ENCODE peak calls at places on chromosome 12, in nine cellular contexts. U is left ventricle myocardium inferior; K is lower lobe of right lung; G is IMR-90; S is CD8-positive, alpha-beta memory T cell; I is cardiac muscle cell; R is colonic mucosa; D is fibroblast of lung; T is tibial nerve. P is an unnamed sample. For H3K27me3 and H3K4me1, the result is how much of the 10 kb centered on the place peaks cover.

GRCh38 chr12:106903241-106903950 is 52.3 kb upstream of the TMEM263 start:
- DNase-seq in U (peak), K (peak), G (peak), S (peak), I (peak), R (peak), D (peak), T (peak), P (peak)

GRCh38 chr12:128316981-128317526 is 50.1 kb downstream of the TMEM132C start:
- DNase-seq in U (no peak), K (no peak), G (no peak), S (no peak), I (peak), R (no peak), D (no peak), T (no peak), P (no peak)

GRCh38 chr12:123617580-123617979 is 15.7 kb downstream of the DDX55 start:
- DNase-seq in U (no peak), K (no peak), G (no peak), S (no peak), I (no peak), R (no peak), D (no peak), T (no peak), P (no peak)

GRCh38 chr12:121982950-121983349 is 38.7 kb upstream of the BCL7A start:
- DNase-seq in U (no peak), K (no peak), G (no peak), S (no peak), I (no peak), R (no peak), D (no peak), T (no peak), P (no peak)

GRCh38 chr12:32568241-32568640 is 110.9 kb upstream of the DNM1L start:
- DNase-seq in U (no peak), K (no peak), G (peak), S (no peak), I (peak), R (no peak), D (peak), T (no peak), P (no peak)

GRCh38 chr12:68673788-68674187 is 13.0 kb upstream of the NUP107 start:
- DNase-seq in U (no peak), K (no peak), G (no peak), S (no peak), I (no peak), R (no peak), D (no peak), T (no peak), P (no peak)

GRCh38 chr12:69069479-69069878 is 136.5 kb upstream of the CPM start:
- DNase-seq in U (no peak), K (no peak), G (no peak), S (no peak), I (no peak), R (no peak), D (no peak), T (no peak), P (no peak)

GRCh38 chr12:49019435-49020317 is 1.1 kb upstream of the PRKAG1 start:
- DNase-seq in U (no peak), K (no peak), G (peak), S (peak), I (peak), R (no peak), D (peak), T (peak), P (peak)

GRCh38 chr12:123660328-123660727 is 10.6 kb upstream of the TCTN2 start:
- DNase-seq in U (no peak), K (no peak), G (peak), S (no peak), I (peak), R (no peak), D (peak), T (no peak), P (no peak)

GRCh38 chr12:80701388-80701787 is 6.0 kb upstream of the MYF6 start:
- DNase-seq in U (no peak), K (no peak), G (peak), S (no peak), I (no peak), R (no peak), D (peak), T (no peak), P (no peak)

GRCh38 chr12:132354982-132355680 is 25.7 kb upstream of the GALNT9 start:
- DNase-seq in U (no peak), K (peak), G (no peak), S (no peak), I (no peak), R (no peak), D (no peak), T (no peak), P (no peak)

GRCh38 chr12:115444336-115444735 is 760.4 kb upstream of the TBX3 start:
- DNase-seq in U (no peak), K (no peak), G (no peak), S (no peak), I (no peak), R (no peak), D (no peak), T (no peak), P (no peak)

GRCh38 chr12:109539508-109539907 is 33.8 kb downstream of the MMAB start:
- DNase-seq in U (no peak), K (no peak), G (peak), S (no peak), I (peak), R (no peak), D (peak), T (no peak), P (no peak)

GRCh38 chr12:6200266-6201198 is at the start of gene CD9:
- DNase-seq in U (peak), K (peak), G (no peak), S (no peak), I (no peak), R (peak), D (no peak), T (no peak), P (peak)

GRCh38 chr12:79690606-79691298 is at the start of gene PAWR:
- DNase-seq in U (peak), K (peak), G (peak), S (no peak), I (peak), R (peak), D (peak), T (peak), P (peak)

GRCh38 chr12:92338671-92339070 is 193.0 kb upstream of the BTG1 start:
- DNase-seq in U (no peak), K (no peak), G (no peak), S (no peak), I (peak), R (no peak), D (no peak), T (no peak), P (no peak)

GRCh38 chr12:130838284-130838950 is 633 bp downstream of the STX2 start:
- DNase-seq in U (no peak), K (peak), G (no peak), S (peak), I (peak), R (peak), D (no peak), T (no peak), P (peak)

GRCh38 chr12:124837249-124837897 is 26.3 kb downstream of the SCARB1 start:
- DNase-seq in U (no peak), K (no peak), G (no peak), S (no peak), I (no peak), R (no peak), D (no peak), T (no peak), P (no peak)

GRCh38 chr12:129901256-129901655 is 2.6 kb downstream of the TMEM132D start:
- DNase-seq in U (no peak), K (no peak), G (no peak), S (no peak), I (no peak), R (no peak), D (no peak), T (no peak), P (no peak)

GRCh38 chr12:30973171-30973570 is 46.6 kb downstream of the TSPAN11 start:
- DNase-seq in U (no peak), K (no peak), G (no peak), S (no peak), I (no peak), R (no peak), D (peak), T (no peak), P (no peak)

GRCh38 chr12:6960291-6961277 is 9.4 kb downstream of the PTPN6 start:
- DNase-seq in U (peak), K (no peak), G (peak), S (no peak), I (peak), R (peak), D (peak), T (no peak), P (no peak)

GRCh38 chr12:67989184-67989965 is at the start of gene IFNG-AS1:
- DNase-seq in U (no peak), K (no peak), G (no peak), S (peak), I (no peak), R (no peak), D (no peak), T (no peak), P (no peak)

GRCh38 chr12:51721281-51721940 is 127.1 kb downstream of the FIGNL2 start:
- DNase-seq in U (peak), K (peak), G (peak), S (peak), I (peak), R (no peak), D (peak), T (peak), P (no peak)

GRCh38 chr12:52037248-52037861 is 13.9 kb upstream of the NR4A1 start:
- DNase-seq in U (peak), K (peak), G (peak), S (no peak), I (peak), R (no peak), D (peak), T (no peak), P (peak)

GRCh38 chr12:124923906-124924734 is 9.7 kb upstream of the UBC start:
- DNase-seq in U (no peak), K (no peak), G (peak), S (no peak), I (peak), R (no peak), D (peak), T (no peak), P (no peak)

GRCh38 chr12:126163984-126164383 is 1098.7 kb downstream of the AACS start:
- DNase-seq in U (no peak), K (no peak), G (no peak), S (no peak), I (no peak), R (no peak), D (no peak), T (no peak), P (peak)

GRCh38 chr12:93347054-93347786 is 30.5 kb upstream of the NUDT4 start:
- DNase-seq in U (no peak), K (no peak), G (no peak), S (no peak), I (no peak), R (no peak), D (no peak), T (no peak), P (peak)

DNA sequence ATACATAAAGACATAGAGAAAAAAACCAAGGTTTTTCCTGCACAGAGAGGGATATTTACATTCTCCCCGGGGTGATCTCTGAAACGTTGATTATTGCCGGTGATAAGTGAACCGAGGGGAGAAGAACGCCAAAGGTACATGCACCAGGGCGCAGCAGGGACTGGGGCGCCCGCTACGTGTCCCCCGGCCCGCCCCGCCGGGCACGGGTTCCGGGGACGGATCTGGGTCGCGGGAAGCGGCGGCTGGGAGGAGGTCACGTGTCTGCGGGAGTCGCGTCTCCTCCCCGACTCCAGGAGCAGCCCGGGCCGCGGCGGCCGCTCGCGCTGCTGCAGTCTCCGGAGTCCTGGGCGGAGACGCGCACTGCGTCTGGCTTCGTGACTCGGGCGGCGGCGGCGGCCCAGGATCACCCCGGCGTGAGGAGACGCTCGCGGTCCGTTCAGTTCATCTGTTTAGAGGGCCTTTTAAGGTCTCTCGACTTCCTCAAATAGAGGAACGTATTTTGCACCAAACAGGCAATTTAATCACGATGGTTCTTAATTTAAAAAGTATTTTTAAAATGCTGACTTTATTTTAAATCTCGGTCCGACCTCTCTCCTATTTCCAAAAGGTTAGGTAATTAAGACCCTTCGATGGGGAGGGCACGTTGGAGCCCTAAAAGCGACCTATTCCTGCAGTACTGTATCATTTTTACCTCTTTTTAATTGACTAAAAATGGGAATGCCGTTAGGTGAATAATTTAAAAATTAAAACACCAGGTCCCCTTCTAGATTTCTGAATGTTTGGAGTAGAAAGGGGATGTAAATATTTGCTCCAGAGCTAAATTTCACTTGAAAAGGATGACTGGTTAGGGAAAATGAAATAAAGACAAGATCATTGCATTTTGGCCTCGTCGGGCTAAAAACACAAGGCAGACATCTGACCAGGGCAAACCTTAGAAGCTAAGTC is 1.8 kb upstream of the BHLHE41 start:
- DNase-seq in U (peak), K (peak), G (peak), S (no peak), I (peak), R (peak), D (peak), T (peak), P (peak)
- H3K27me3 ChIP-seq in U (under half), K (half or more), G (under half), S (under half), I (half or more), R (under half), D (under half), T (under half), P (under half)

DNA sequence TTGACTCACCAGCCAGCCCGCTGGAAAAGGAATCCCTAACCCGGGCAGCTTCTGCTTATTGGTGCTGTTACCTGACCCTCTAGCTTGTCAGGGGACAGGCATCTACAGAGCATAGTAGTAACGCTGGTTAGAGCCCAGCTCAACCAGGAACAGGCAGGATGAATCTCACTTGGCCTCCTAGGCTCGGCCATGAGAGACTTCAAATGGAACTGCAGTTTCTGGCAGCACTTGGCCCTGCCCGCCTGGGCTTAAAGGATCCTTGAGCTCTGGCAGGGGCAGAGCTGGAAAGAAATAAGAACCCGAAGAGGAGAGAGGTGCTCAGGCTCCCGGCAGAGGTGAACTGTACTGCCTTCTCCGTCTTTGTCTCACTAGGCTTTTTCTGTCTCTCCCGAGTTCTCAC is 2.3 kb upstream of the LHX5 start:
- DNase-seq in U (no peak), K (no peak), G (no peak), S (no peak), I (no peak), R (no peak), D (no peak), T (no peak), P (no peak)
- H3K4me1 ChIP-seq in U (under half), K (under half), G (under half), S (under half), I (under half), R (under half), D (under half), T (under half), P (under half)

GRCh38 chr12:108364879-108365278 is 25.8 kb upstream of the CMKLR1 start:
- DNase-seq in U (no peak), K (no peak), G (no peak), S (no peak), I (no peak), R (no peak), D (no peak), T (no peak), P (no peak)

GRCh38 chr12:108369736-108370396 is 30.8 kb upstream of the CMKLR1 start:
- DNase-seq in U (no peak), K (no peak), G (no peak), S (no peak), I (no peak), R (no peak), D (no peak), T (no peak), P (no peak)

GRCh38 chr12:108365324-108365723 is 26.2 kb upstream of the CMKLR1 start:
- DNase-seq in U (no peak), K (no peak), G (no peak), S (no peak), I (no peak), R (no peak), D (no peak), T (no peak), P (no peak)

GRCh38 chr12:108367436-108367835 is 28.3 kb upstream of the CMKLR1 start:
- DNase-seq in U (no peak), K (peak), G (no peak), S (no peak), I (peak), R (no peak), D (no peak), T (peak), P (peak)

DNA sequence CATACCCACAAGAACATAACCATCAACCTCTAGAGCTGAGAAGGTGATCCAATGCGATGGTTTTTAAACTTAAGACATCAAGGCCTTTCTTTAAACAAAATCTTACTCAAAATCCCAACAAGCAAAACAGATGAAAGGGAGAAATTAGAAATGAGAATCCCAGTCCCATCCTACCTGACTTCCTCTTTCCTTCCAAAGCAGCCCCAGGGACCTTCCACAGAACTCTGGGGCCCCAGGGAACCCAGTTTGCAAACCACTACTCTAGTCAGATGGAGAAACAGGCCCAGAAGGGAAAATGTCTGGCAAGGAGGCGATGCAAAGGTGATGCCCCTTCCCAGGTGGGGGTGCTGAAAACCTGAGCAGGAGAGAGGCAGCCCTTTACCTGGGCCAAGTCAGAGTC is 29.0 kb upstream of the CMKLR1 start:
- DNase-seq in U (no peak), K (no peak), G (no peak), S (no peak), I (no peak), R (no peak), D (no peak), T (no peak), P (no peak)
- H3K27me3 ChIP-seq in U (under half), K (under half), G (under half), S (under half), I (under half), R (under half), D (under half), T (under half), P (under half)

GRCh38 chr12:75986001-75986739 is 45.4 kb downstream of the PHLDA1 start:
- DNase-seq in U (no peak), K (no peak), G (peak), S (no peak), I (no peak), R (peak), D (no peak), T (no peak), P (peak)
- H3K4me1 ChIP-seq in U (under half), K (under half), G (under half), S (under half), I (under half), R (under half), D (under half), T (under half), P (half or more)

GRCh38 chr12:1369942-1370620 is 224.3 kb downstream of the FBXL14 start:
- DNase-seq in U (no peak), K (no peak), G (no peak), S (no peak), I (no peak), R (no peak), D (no peak), T (no peak), P (no peak)
- H3K27me3 ChIP-seq in U (under half), K (under half), G (under half), S (under half), I (under half), R (under half), D (under half), T (under half), P (under half)

GRCh38 chr12:56282581-56282980 is 15.8 kb downstream of the COQ10A start:
- DNase-seq in U (no peak), K (no peak), G (no peak), S (no peak), I (no peak), R (no peak), D (no peak), T (no peak), P (no peak)
- H3K4me1 ChIP-seq in U (under half), K (under half), G (under half), S (under half), I (under half), R (under half), D (under half), T (under half), P (under half)

GRCh38 chr12:54024581-54024980 is 3.7 kb upstream of the HOXC6 start:
- DNase-seq in U (no peak), K (no peak), G (no peak), S (no peak), I (no peak), R (no peak), D (no peak), T (no peak), P (no peak)
- H3K27me3 ChIP-seq in U (half or more), K (half or more), G (half or more), S (half or more), I (half or more), R (half or more), D (under half), T (under half), P (under half)

GRCh38 chr12:65946419-65946818 is 122.1 kb downstream of the HMGA2 start:
- DNase-seq in U (no peak), K (no peak), G (no peak), S (no peak), I (no peak), R (no peak), D (no peak), T (no peak), P (no peak)

GRCh38 chr12:65949986-65950385 is 125.7 kb downstream of the HMGA2 start:
- DNase-seq in U (no peak), K (no peak), G (no peak), S (no peak), I (no peak), R (no peak), D (no peak), T (no peak), P (no peak)

GRCh38 chr12:65949009-65949623 is 124.8 kb downstream of the HMGA2 start:
- DNase-seq in U (no peak), K (no peak), G (no peak), S (no peak), I (no peak), R (no peak), D (no peak), T (no peak), P (no peak)

GRCh38 chr12:65946821-65947220 is 122.5 kb downstream of the HMGA2 start:
- DNase-seq in U (no peak), K (no peak), G (peak), S (no peak), I (no peak), R (no peak), D (peak), T (no peak), P (no peak)

DNA sequence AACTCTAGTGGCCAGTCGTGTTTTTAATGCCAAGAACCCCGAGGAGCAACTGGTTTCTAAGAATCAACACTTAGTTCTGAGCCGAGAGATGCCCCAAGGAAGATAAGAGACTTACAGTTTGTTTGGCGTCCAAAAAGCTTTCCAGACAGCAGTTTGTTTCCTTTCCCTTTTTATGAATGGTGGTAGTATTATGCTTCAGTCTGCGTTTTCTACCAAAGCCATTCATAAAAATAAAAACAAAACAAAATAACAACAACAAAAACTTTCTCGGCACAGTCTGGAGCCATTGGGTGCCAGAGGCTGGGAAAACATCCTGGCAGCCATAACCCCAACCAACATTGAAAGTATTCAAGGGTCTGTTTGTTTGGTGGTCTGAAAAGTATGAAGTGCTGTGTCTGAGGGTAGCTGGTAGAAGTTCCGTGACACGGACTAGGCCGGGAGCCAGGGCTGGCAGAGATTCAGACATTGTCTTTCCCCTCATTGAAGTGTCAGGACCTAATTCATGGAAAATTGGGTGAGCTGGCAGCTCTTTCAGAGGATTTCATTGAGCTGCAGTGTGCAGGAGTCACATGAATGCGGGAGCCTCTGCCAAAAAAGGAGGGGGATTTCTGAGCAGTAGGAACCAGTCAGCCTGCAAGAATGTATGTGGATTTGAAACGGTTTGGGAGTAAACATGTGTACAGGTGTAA is 124.2 kb downstream of the HMGA2 start:
- DNase-seq in U (peak), K (peak), G (peak), S (no peak), I (peak), R (no peak), D (peak), T (peak), P (peak)
- H3K4me1 ChIP-seq in U (under half), K (under half), G (under half), S (under half), I (under half), R (under half), D (under half), T (under half), P (under half)